ENCODE peak calls at places on chromosomes 6 and 20, in eight cellular contexts. One of them, this sample, is unnamed.

GRCh38 chr6:18465410-18466154 is 78.4 kb downstream of the RNF144B start:
- DNase-seq in transverse colon: no peak
- DNase-seq in esophagus squamous epithelium: no peak
- DNase-seq in testis: no peak
- DNase-seq in IMR-90: no peak
- DNase-seq in HCT116: no peak
- DNase-seq in K562: no peak
- DNase-seq in adrenal gland: no peak
- DNase-seq in this sample: no peak

GRCh38 chr6:144878577-144878976 is 593.4 kb downstream of the UTRN start:
- DNase-seq in transverse colon: no peak
- DNase-seq in esophagus squamous epithelium: no peak
- DNase-seq in testis: no peak
- DNase-seq in IMR-90: no peak
- DNase-seq in HCT116: no peak
- DNase-seq in K562: no peak
- DNase-seq in adrenal gland: no peak
- DNase-seq in this sample: no peak

GRCh38 chr6:82954937-82955577 is 110.6 kb downstream of the UBE3D start:
- DNase-seq in transverse colon: no peak
- DNase-seq in esophagus squamous epithelium: no peak
- DNase-seq in testis: no peak
- DNase-seq in IMR-90: peak; percentile 91
- DNase-seq in HCT116: no peak
- DNase-seq in K562: no peak
- DNase-seq in adrenal gland: no peak
- DNase-seq in this sample: no peak

GRCh38 chr20:38149880-38150594 is 15.0 kb downstream of the TGM2 start:
- DNase-seq in transverse colon: no peak
- DNase-seq in esophagus squamous epithelium: no peak
- DNase-seq in testis: no peak
- DNase-seq in IMR-90: no peak
- DNase-seq in HCT116: no peak
- DNase-seq in K562: no peak
- DNase-seq in adrenal gland: no peak
- DNase-seq in this sample: no peak

GRCh38 chr20:46563170-46563847 is 12.9 kb upstream of the OCSTAMP start:
- DNase-seq in transverse colon: no peak
- DNase-seq in esophagus squamous epithelium: no peak
- DNase-seq in testis: peak; percentile 25
- DNase-seq in IMR-90: no peak
- DNase-seq in HCT116: no peak
- DNase-seq in K562: peak; percentile 36
- DNase-seq in adrenal gland: no peak
- DNase-seq in this sample: no peak

GRCh38 chr20:63834545-63834880 is 3.4 kb upstream of the ZBTB46 start:
- DNase-seq in transverse colon: no peak
- DNase-seq in esophagus squamous epithelium: no peak
- DNase-seq in testis: no peak
- DNase-seq in IMR-90: no peak
- DNase-seq in HCT116: no peak
- DNase-seq in K562: no peak
- DNase-seq in adrenal gland: no peak
- DNase-seq in this sample: no peak

GRCh38 chr20:57977588-57977987 is 250.9 kb downstream of the ANKRD60 start:
- DNase-seq in transverse colon: no peak
- DNase-seq in esophagus squamous epithelium: no peak
- DNase-seq in testis: no peak
- DNase-seq in IMR-90: no peak
- DNase-seq in HCT116: no peak
- DNase-seq in K562: no peak
- DNase-seq in adrenal gland: no peak
- DNase-seq in this sample: no peak

GRCh38 chr6:84220809-84221409 is 6.5 kb downstream of the CEP162 start:
- DNase-seq in transverse colon: no peak
- DNase-seq in esophagus squamous epithelium: no peak
- DNase-seq in testis: no peak
- DNase-seq in IMR-90: peak; percentile 36
- DNase-seq in HCT116: peak; percentile 10
- DNase-seq in K562: peak; percentile 16
- DNase-seq in adrenal gland: no peak
- DNase-seq in this sample: no peak

GRCh38 chr6:129954749-129955431 is 63.5 kb upstream of the L3MBTL3 start:
- DNase-seq in transverse colon: no peak
- DNase-seq in esophagus squamous epithelium: no peak
- DNase-seq in testis: no peak
- DNase-seq in IMR-90: no peak
- DNase-seq in HCT116: no peak
- DNase-seq in K562: no peak
- DNase-seq in adrenal gland: no peak
- DNase-seq in this sample: no peak

GRCh38 chr6:156597130-156597529 is 180.0 kb upstream of the ARID1B start:
- DNase-seq in transverse colon: no peak
- DNase-seq in esophagus squamous epithelium: no peak
- DNase-seq in testis: no peak
- DNase-seq in IMR-90: no peak
- DNase-seq in HCT116: no peak
- DNase-seq in K562: no peak
- DNase-seq in adrenal gland: no peak
- DNase-seq in this sample: no peak

GRCh38 chr6:76885861-76886301 is 577.4 kb downstream of the HTR1B start:
- DNase-seq in transverse colon: no peak
- DNase-seq in esophagus squamous epithelium: no peak
- DNase-seq in testis: no peak
- DNase-seq in IMR-90: peak; percentile 19
- DNase-seq in HCT116: no peak
- DNase-seq in K562: no peak
- DNase-seq in adrenal gland: no peak
- DNase-seq in this sample: no peak

GRCh38 chr6:45436544-45437440 is 59.1 kb upstream of the SUPT3H start:
- DNase-seq in transverse colon: no peak
- DNase-seq in esophagus squamous epithelium: no peak
- DNase-seq in testis: no peak
- DNase-seq in IMR-90: peak; percentile 89
- DNase-seq in HCT116: no peak
- DNase-seq in K562: peak; percentile 28
- DNase-seq in adrenal gland: no peak
- DNase-seq in this sample: no peak

GRCh38 chr20:46946181-46946624 is 51.6 kb downstream of the EYA2 start:
- DNase-seq in transverse colon: no peak
- DNase-seq in esophagus squamous epithelium: no peak
- DNase-seq in testis: no peak
- DNase-seq in IMR-90: no peak
- DNase-seq in HCT116: no peak
- DNase-seq in K562: no peak
- DNase-seq in adrenal gland: no peak
- DNase-seq in this sample: no peak

GRCh38 chr6:41426438-41426851 is 91.0 kb downstream of the NCR2 start:
- DNase-seq in transverse colon: no peak
- DNase-seq in esophagus squamous epithelium: no peak
- DNase-seq in testis: no peak
- DNase-seq in IMR-90: no peak
- DNase-seq in HCT116: no peak
- DNase-seq in K562: no peak
- DNase-seq in adrenal gland: no peak
- DNase-seq in this sample: no peak

GRCh38 chr6:3848380-3848779 is 793 bp upstream of the FAM50B start:
- DNase-seq in transverse colon: no peak
- DNase-seq in esophagus squamous epithelium: no peak
- DNase-seq in testis: no peak
- DNase-seq in IMR-90: no peak
- DNase-seq in HCT116: no peak
- DNase-seq in K562: no peak
- DNase-seq in adrenal gland: no peak
- DNase-seq in this sample: no peak

GRCh38 chr6:153130515-153131036 is 506 bp downstream of the RGS17 start:
- DNase-seq in transverse colon: no peak
- DNase-seq in esophagus squamous epithelium: no peak
- DNase-seq in testis: no peak
- DNase-seq in IMR-90: no peak
- DNase-seq in HCT116: no peak
- DNase-seq in K562: no peak
- DNase-seq in adrenal gland: no peak
- DNase-seq in this sample: no peak

GRCh38 chr20:772806-773205 is 4.5 kb upstream of the SLC52A3 start:
- DNase-seq in transverse colon: no peak
- DNase-seq in esophagus squamous epithelium: no peak
- DNase-seq in testis: no peak
- DNase-seq in IMR-90: no peak
- DNase-seq in HCT116: no peak
- DNase-seq in K562: no peak
- DNase-seq in adrenal gland: no peak
- DNase-seq in this sample: no peak

GRCh38 chr6:3561745-3562144 is 104.9 kb upstream of the SLC22A23 start:
- DNase-seq in transverse colon: no peak
- DNase-seq in esophagus squamous epithelium: no peak
- DNase-seq in testis: no peak
- DNase-seq in IMR-90: peak; percentile 35
- DNase-seq in HCT116: no peak
- DNase-seq in K562: no peak
- DNase-seq in adrenal gland: no peak
- DNase-seq in this sample: no peak

GRCh38 chr6:80163754-80164187 is 57.3 kb downstream of the BCKDHB start:
- DNase-seq in transverse colon: no peak
- DNase-seq in esophagus squamous epithelium: no peak
- DNase-seq in testis: no peak
- DNase-seq in IMR-90: peak; percentile 87
- DNase-seq in HCT116: peak; percentile 72
- DNase-seq in K562: no peak
- DNase-seq in adrenal gland: no peak
- DNase-seq in this sample: no peak

GRCh38 chr6:35016417-35017221 is 124.5 kb downstream of the TCP11 start:
- DNase-seq in transverse colon: no peak
- DNase-seq in esophagus squamous epithelium: no peak
- DNase-seq in testis: peak; percentile 85
- DNase-seq in IMR-90: peak; percentile 88
- DNase-seq in HCT116: no peak
- DNase-seq in K562: no peak
- DNase-seq in adrenal gland: peak; percentile 77
- DNase-seq in this sample: peak; percentile 74
- H3K4me1 ChIP-seq in transverse colon: peaks cover 14% of the 10 kb centered on the region
- H3K4me1 ChIP-seq in esophagus squamous epithelium: peaks cover 6% of the 10 kb centered on the region
- H3K4me1 ChIP-seq in testis: peaks cover 66% of the 10 kb centered on the region
- H3K4me1 ChIP-seq in IMR-90: peaks cover 27% of the 10 kb centered on the region
- H3K4me1 ChIP-seq in HCT116: no peaks in the 10 kb centered on the region
- H3K4me1 ChIP-seq in K562: peaks cover 7% of the 10 kb centered on the region
- H3K4me1 ChIP-seq in adrenal gland: peaks cover 63% of the 10 kb centered on the region
- H3K4me1 ChIP-seq in this sample: peaks cover 75% of the 10 kb centered on the region

GRCh38 chr20:3896302-3896701 is 7.1 kb downstream of the PANK2 start:
- DNase-seq in transverse colon: no peak
- DNase-seq in esophagus squamous epithelium: no peak
- DNase-seq in testis: no peak
- DNase-seq in IMR-90: peak; percentile 43
- DNase-seq in HCT116: no peak
- DNase-seq in K562: no peak
- DNase-seq in adrenal gland: no peak
- DNase-seq in this sample: no peak

GRCh38 chr20:3900187-3900604 is 11.0 kb downstream of the PANK2 start:
- DNase-seq in transverse colon: no peak
- DNase-seq in esophagus squamous epithelium: no peak
- DNase-seq in testis: no peak
- DNase-seq in IMR-90: no peak
- DNase-seq in HCT116: no peak
- DNase-seq in K562: no peak
- DNase-seq in adrenal gland: no peak
- DNase-seq in this sample: no peak

GRCh38 chr20:3901028-3901746 is 12.0 kb downstream of the PANK2 start:
- DNase-seq in transverse colon: no peak
- DNase-seq in esophagus squamous epithelium: no peak
- DNase-seq in testis: no peak
- DNase-seq in IMR-90: peak; percentile 58
- DNase-seq in HCT116: no peak
- DNase-seq in K562: no peak
- DNase-seq in adrenal gland: no peak
- DNase-seq in this sample: no peak

GRCh38 chr20:3896853-3897252 is 7.7 kb downstream of the PANK2 start:
- DNase-seq in transverse colon: no peak
- DNase-seq in esophagus squamous epithelium: no peak
- DNase-seq in testis: no peak
- DNase-seq in IMR-90: no peak
- DNase-seq in HCT116: no peak
- DNase-seq in K562: no peak
- DNase-seq in adrenal gland: no peak
- DNase-seq in this sample: no peak

GRCh38 chr20:3898639-3899038 is 9.5 kb downstream of the PANK2 start:
- DNase-seq in transverse colon: no peak
- DNase-seq in esophagus squamous epithelium: no peak
- DNase-seq in testis: no peak
- DNase-seq in IMR-90: no peak
- DNase-seq in HCT116: no peak
- DNase-seq in K562: no peak
- DNase-seq in adrenal gland: no peak
- DNase-seq in this sample: no peak
- H3K27ac ChIP-seq in transverse colon: no peak overlapping the region
- H3K27ac ChIP-seq in esophagus squamous epithelium: no peak overlapping the region
- H3K27ac ChIP-seq in testis: no peak overlapping the region
- H3K27ac ChIP-seq in IMR-90: no peak overlapping the region
- H3K27ac ChIP-seq in HCT116: no peak overlapping the region
- H3K27ac ChIP-seq in K562: no peak overlapping the region
- H3K27ac ChIP-seq in adrenal gland: no peak overlapping the region
- H3K27ac ChIP-seq in this sample: no peak overlapping the region

GRCh38 chr6:29722773-29723665 is at the start of gene HLA-F:
- DNase-seq in transverse colon: peak; percentile 93
- DNase-seq in esophagus squamous epithelium: no peak
- DNase-seq in testis: peak; percentile 91
- DNase-seq in IMR-90: peak; percentile 30
- DNase-seq in HCT116: peak; percentile 67
- DNase-seq in K562: no peak
- DNase-seq in adrenal gland: peak; percentile 87
- DNase-seq in this sample: peak; percentile 86
- TF ChIP-seq POLR2A in transverse colon: peak; percentile 87
- TF ChIP-seq POLR2A in esophagus squamous epithelium: peak; percentile 63
- TF ChIP-seq POLR2A in testis: no peak
- TF ChIP-seq POLR2A in IMR-90: no peak
- TF ChIP-seq POLR2A in HCT116: no peak
- TF ChIP-seq POLR2A in K562: no peak
- TF ChIP-seq POLR2A in adrenal gland: peak; percentile 65
- TF ChIP-seq POLR2A in this sample: peak; percentile 69

DNA sequence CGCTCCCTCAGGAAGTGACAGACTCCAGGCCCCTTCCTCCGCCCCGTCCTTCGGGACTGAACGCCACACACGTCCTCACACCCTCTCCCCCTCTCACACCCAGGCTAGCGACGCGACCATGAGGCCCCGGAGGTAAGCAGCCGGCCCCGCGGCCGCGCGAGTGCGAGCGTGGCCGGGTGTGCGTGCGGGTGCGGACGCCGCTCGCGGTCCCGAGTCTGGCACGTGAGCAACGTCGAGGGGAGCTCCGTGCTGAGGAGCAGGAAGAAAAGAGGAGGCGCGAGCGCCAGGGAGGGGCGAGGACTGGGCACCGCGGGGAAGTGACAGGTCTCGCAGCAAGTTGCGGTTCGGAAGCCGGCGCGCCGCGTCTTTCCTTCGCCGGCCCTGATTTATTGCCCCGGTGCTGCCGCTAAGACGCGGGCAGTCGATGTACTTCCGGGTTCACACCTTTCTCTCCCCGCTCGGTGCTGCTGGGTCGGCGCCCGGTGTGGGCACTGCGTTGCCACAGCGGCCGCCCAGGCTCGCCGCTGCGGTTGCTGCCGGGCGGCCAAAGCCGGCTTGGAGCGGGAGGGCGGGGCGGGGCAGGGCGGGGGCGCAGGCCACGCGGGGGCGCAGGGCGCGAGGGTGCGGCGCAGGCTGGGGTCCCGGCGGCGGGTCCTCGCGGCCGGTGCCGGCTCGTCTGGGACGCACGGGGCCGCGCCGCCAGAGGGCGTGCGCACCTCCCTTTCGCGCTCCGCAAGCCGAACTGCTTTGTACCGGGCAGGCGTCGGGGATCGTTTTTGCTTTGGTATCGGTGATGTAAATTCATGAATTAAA is 15.8 kb upstream of the LIN28B start:
- DNase-seq in transverse colon: no peak
- DNase-seq in esophagus squamous epithelium: no peak
- DNase-seq in testis: peak; percentile 71
- DNase-seq in IMR-90: peak; percentile 30
- DNase-seq in HCT116: no peak
- DNase-seq in K562: peak; percentile 80
- DNase-seq in adrenal gland: no peak
- DNase-seq in this sample: peak; percentile 13
- H3K4me1 ChIP-seq in transverse colon: no peaks in the 10 kb centered on the region
- H3K4me1 ChIP-seq in esophagus squamous epithelium: peaks cover 8% of the 10 kb centered on the region
- H3K4me1 ChIP-seq in testis: no peaks in the 10 kb centered on the region
- H3K4me1 ChIP-seq in IMR-90: no peaks in the 10 kb centered on the region
- H3K4me1 ChIP-seq in HCT116: no peaks in the 10 kb centered on the region
- H3K4me1 ChIP-seq in K562: peaks cover 12% of the 10 kb centered on the region
- H3K4me1 ChIP-seq in adrenal gland: no peaks in the 10 kb centered on the region
- H3K4me1 ChIP-seq in this sample: no peaks in the 10 kb centered on the region